ENCODE peak calls at places on chromosomes 1 and 21, in four cellular contexts. One of them, this sample, is unnamed.

GRCh38 chr1:174976436-174977107 is 23.2 kb upstream of the CACYBP start:
- DNase-seq in GM06990: no peak
- DNase-seq in brain microvascular endothelial cell: peak
- DNase-seq in AG09309: no peak
- DNase-seq in this sample: peak

GRCh38 chr1:86616433-86616832 is 69.6 kb downstream of the CLCA4 start:
- DNase-seq in brain microvascular endothelial cell: no peak
- DNase-seq in AG09309: no peak
- DNase-seq in GM06990: no peak
- DNase-seq in this sample: no peak

GRCh38 chr1:112504666-112505399 is 3.9 kb upstream of the WNT2B start:
- DNase-seq in brain microvascular endothelial cell: no peak
- DNase-seq in GM06990: no peak
- DNase-seq in AG09309: no peak
- DNase-seq in this sample: no peak

GRCh38 chr1:151526735-151527520 is 13.2 kb upstream of the TUFT1 start:
- DNase-seq in AG09309: no peak
- DNase-seq in brain microvascular endothelial cell: no peak
- DNase-seq in GM06990: no peak
- DNase-seq in this sample: no peak

GRCh38 chr1:173507847-173508209 is 30.7 kb downstream of the PRDX6 start:
- DNase-seq in GM06990: no peak
- DNase-seq in brain microvascular endothelial cell: no peak
- DNase-seq in AG09309: no peak
- DNase-seq in this sample: peak

GRCh38 chr1:111203681-111204210 is 3.3 kb upstream of the DENND2D start:
- DNase-seq in GM06990: peak
- DNase-seq in brain microvascular endothelial cell: no peak
- DNase-seq in AG09309: no peak
- DNase-seq in this sample: peak

GRCh38 chr1:36882536-36883285 is 151.6 kb downstream of the GRIK3 start:
- DNase-seq in GM06990: no peak
- DNase-seq in AG09309: no peak
- DNase-seq in brain microvascular endothelial cell: no peak
- DNase-seq in this sample: no peak

GRCh38 chr1:183635112-183635605 is 424 bp downstream of the ARPC5 start:
- DNase-seq in AG09309: no peak
- DNase-seq in brain microvascular endothelial cell: no peak
- DNase-seq in GM06990: no peak
- DNase-seq in this sample: peak

GRCh38 chr1:246096356-246096755 is 410.7 kb downstream of the SMYD3 start:
- DNase-seq in AG09309: no peak
- DNase-seq in brain microvascular endothelial cell: no peak
- DNase-seq in GM06990: no peak
- DNase-seq in this sample: no peak

GRCh38 chr1:38559180-38559874 is 300.2 kb downstream of the RRAGC start:
- DNase-seq in AG09309: no peak
- DNase-seq in GM06990: peak
- DNase-seq in brain microvascular endothelial cell: no peak
- DNase-seq in this sample: peak

GRCh38 chr1:81803423-81804103 is 2.8 kb downstream of the ADGRL2 start:
- DNase-seq in GM06990: no peak
- DNase-seq in brain microvascular endothelial cell: peak
- DNase-seq in AG09309: no peak
- DNase-seq in this sample: peak

GRCh38 chr21:39010629-39011404 is 172.4 kb downstream of the PSMG1 start:
- DNase-seq in brain microvascular endothelial cell: no peak
- DNase-seq in GM06990: no peak
- DNase-seq in AG09309: no peak
- DNase-seq in this sample: no peak

GRCh38 chr1:184673305-184673704 is 81.4 kb downstream of the EDEM3 start:
- DNase-seq in GM06990: no peak
- DNase-seq in AG09309: no peak
- DNase-seq in brain microvascular endothelial cell: no peak
- DNase-seq in this sample: no peak

GRCh38 chr1:101284021-101284420 is 47.2 kb downstream of the S1PR1 start:
- DNase-seq in GM06990: no peak
- DNase-seq in brain microvascular endothelial cell: no peak
- DNase-seq in AG09309: no peak
- DNase-seq in this sample: no peak

GRCh38 chr1:213720032-213720431 is 267.7 kb upstream of the PROX1 start:
- DNase-seq in brain microvascular endothelial cell: no peak
- DNase-seq in AG09309: no peak
- DNase-seq in GM06990: no peak
- DNase-seq in this sample: no peak

GRCh38 chr1:229031491-229032341 is 239.2 kb upstream of the RAB4A start:
- DNase-seq in AG09309: no peak
- DNase-seq in GM06990: no peak
- DNase-seq in brain microvascular endothelial cell: no peak
- DNase-seq in this sample: no peak

GRCh38 chr21:15149825-15150224 is 85.0 kb upstream of the NRIP1 start:
- DNase-seq in AG09309: no peak
- DNase-seq in GM06990: no peak
- DNase-seq in brain microvascular endothelial cell: no peak
- DNase-seq in this sample: no peak

GRCh38 chr1:235259133-235259778 is 68.7 kb downstream of the ARID4B start:
- DNase-seq in brain microvascular endothelial cell: no peak
- DNase-seq in AG09309: no peak
- DNase-seq in GM06990: no peak
- DNase-seq in this sample: no peak

GRCh38 chr1:110612060-110612745 is 6.0 kb upstream of the KCNA2 start:
- DNase-seq in brain microvascular endothelial cell: no peak
- DNase-seq in AG09309: no peak
- DNase-seq in GM06990: no peak
- DNase-seq in this sample: peak

GRCh38 chr1:51697160-51697559 is 80.3 kb downstream of the OSBPL9 start:
- DNase-seq in brain microvascular endothelial cell: no peak
- DNase-seq in GM06990: no peak
- DNase-seq in AG09309: peak
- DNase-seq in this sample: peak

GRCh38 chr1:200628223-200628868 is 7.8 kb upstream of the KIF14 start:
- DNase-seq in brain microvascular endothelial cell: no peak
- DNase-seq in AG09309: no peak
- DNase-seq in GM06990: peak
- DNase-seq in this sample: no peak

GRCh38 chr1:186865253-186865652 is 36.5 kb downstream of the PLA2G4A start:
- DNase-seq in brain microvascular endothelial cell: no peak
- DNase-seq in GM06990: peak
- DNase-seq in AG09309: no peak
- DNase-seq in this sample: no peak

GRCh38 chr21:16082038-16082816 is 352.4 kb downstream of the USP25 start:
- DNase-seq in AG09309: no peak
- DNase-seq in brain microvascular endothelial cell: no peak
- DNase-seq in GM06990: no peak
- DNase-seq in this sample: peak

GRCh38 chr1:77978293-77978968 is 441 bp downstream of the FUBP1 start:
- DNase-seq in brain microvascular endothelial cell: peak
- DNase-seq in AG09309: peak
- DNase-seq in GM06990: peak
- DNase-seq in this sample: peak

GRCh38 chr1:145847827-145848226 is 2.4 kb downstream of the NUDT17 start:
- DNase-seq in GM06990: no peak
- DNase-seq in brain microvascular endothelial cell: no peak
- DNase-seq in AG09309: no peak
- DNase-seq in this sample: no peak

GRCh38 chr1:217343907-217344306 is 287.0 kb downstream of the GPATCH2 start:
- DNase-seq in brain microvascular endothelial cell: no peak
- DNase-seq in AG09309: no peak
- DNase-seq in GM06990: no peak
- DNase-seq in this sample: no peak

GRCh38 chr1:157312270-157312812 is 174.1 kb upstream of the ETV3 start:
- DNase-seq in GM06990: no peak
- DNase-seq in brain microvascular endothelial cell: peak
- DNase-seq in AG09309: no peak
- DNase-seq in this sample: no peak

GRCh38 chr1:205950826-205951549 is 7.7 kb upstream of the SLC26A9 start:
- DNase-seq in AG09309: no peak
- DNase-seq in GM06990: no peak
- DNase-seq in brain microvascular endothelial cell: peak
- DNase-seq in this sample: peak

GRCh38 chr1:15915991-15916390 is 59.9 kb downstream of the ZBTB17 start:
- DNase-seq in AG09309: no peak
- DNase-seq in brain microvascular endothelial cell: no peak
- DNase-seq in GM06990: no peak
- DNase-seq in this sample: no peak

GRCh38 chr1:160522622-160523345 is at the start of gene SLAMF6:
- DNase-seq in AG09309: no peak
- DNase-seq in GM06990: peak
- DNase-seq in brain microvascular endothelial cell: no peak
- DNase-seq in this sample: no peak

GRCh38 chr1:21866629-21867009 is 54.6 kb downstream of the LDLRAD2 start:
- DNase-seq in GM06990: no peak
- DNase-seq in brain microvascular endothelial cell: no peak
- DNase-seq in AG09309: no peak
- DNase-seq in this sample: no peak

GRCh38 chr21:40254540-40255455 is 387.6 kb downstream of the PCP4 start:
- DNase-seq in AG09309: no peak
- DNase-seq in brain microvascular endothelial cell: no peak
- DNase-seq in GM06990: no peak
- DNase-seq in this sample: peak

DNA sequence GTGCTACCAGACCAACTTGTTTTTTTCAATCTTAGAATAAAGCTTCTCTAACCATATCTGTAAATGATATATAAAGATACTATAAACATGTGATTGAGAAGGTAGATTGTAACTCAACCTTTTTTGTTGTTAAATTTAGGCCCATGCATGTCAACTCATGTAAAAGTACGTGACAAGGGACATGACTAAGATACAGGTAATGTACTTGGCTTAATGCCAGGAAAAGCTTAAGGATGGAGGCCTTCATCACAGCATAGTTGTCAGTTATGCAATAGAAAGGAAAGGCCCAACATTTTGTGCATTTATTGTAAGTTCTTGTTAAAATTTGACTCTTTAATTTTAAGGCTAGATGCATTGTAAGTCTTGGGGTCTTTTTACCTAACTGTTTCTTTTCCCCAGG is 305.1 kb downstream of the LTN1 start:
- DNase-seq in GM06990: no peak
- DNase-seq in brain microvascular endothelial cell: no peak
- DNase-seq in AG09309: no peak
- DNase-seq in this sample: peak
- TF ChIP-seq CTCF in GM06990: no peak
- TF ChIP-seq CTCF in brain microvascular endothelial cell: no peak
- TF ChIP-seq CTCF in AG09309: no peak
- TF ChIP-seq CTCF in this sample: no peak

DNA sequence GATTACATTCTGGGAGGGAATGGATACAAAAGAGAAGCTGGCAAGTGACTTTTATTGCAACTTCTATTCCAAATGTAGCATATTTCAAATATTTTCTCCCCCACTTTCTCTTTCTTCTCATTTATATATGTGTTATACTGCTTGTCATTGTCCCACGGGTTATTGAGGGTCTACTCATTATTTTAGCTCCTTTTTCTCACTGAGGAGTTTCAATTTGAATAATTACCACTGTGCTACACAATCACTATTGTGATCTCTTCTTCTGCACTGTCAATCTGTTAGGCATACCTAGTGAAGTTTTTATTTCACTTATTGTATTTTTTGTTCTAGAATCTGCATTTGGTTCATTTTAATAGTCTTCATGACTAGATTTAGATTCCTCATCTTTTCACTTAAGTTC is 339.7 kb downstream of the PTPRC start:
- DNase-seq in AG09309: no peak
- DNase-seq in GM06990: peak
- DNase-seq in brain microvascular endothelial cell: no peak
- DNase-seq in this sample: no peak
- H3K4me3 ChIP-seq in AG09309: no peak
- H3K4me3 ChIP-seq in GM06990: no peak
- H3K4me3 ChIP-seq in brain microvascular endothelial cell: no peak
- H3K4me3 ChIP-seq in this sample: no peak

GRCh38 chr1:97668945-97669344 is 251.9 kb downstream of the DPYD start:
- DNase-seq in brain microvascular endothelial cell: peak
- DNase-seq in AG09309: peak
- DNase-seq in GM06990: no peak
- DNase-seq in this sample: peak
- TF ChIP-seq CTCF in brain microvascular endothelial cell: peak
- TF ChIP-seq CTCF in AG09309: peak
- TF ChIP-seq CTCF in GM06990: peak
- TF ChIP-seq CTCF in this sample: peak

GRCh38 chr1:155062151-155062686 is 1.3 kb upstream of the EFNA4 start:
- DNase-seq in GM06990: no peak
- DNase-seq in brain microvascular endothelial cell: no peak
- DNase-seq in AG09309: no peak
- DNase-seq in this sample: no peak
- H3K4me3 ChIP-seq in GM06990: no peak
- H3K4me3 ChIP-seq in brain microvascular endothelial cell: no peak
- H3K4me3 ChIP-seq in AG09309: no peak
- H3K4me3 ChIP-seq in this sample: no peak

GRCh38 chr1:108691128-108691885 is 803 bp upstream of the PRPF38B start:
- DNase-seq in GM06990: no peak
- DNase-seq in brain microvascular endothelial cell: no peak
- DNase-seq in AG09309: no peak
- DNase-seq in this sample: no peak

GRCh38 chr1:108691886-108692723 is at the start of gene PRPF38B:
- DNase-seq in GM06990: peak
- DNase-seq in AG09309: peak
- DNase-seq in brain microvascular endothelial cell: peak
- DNase-seq in this sample: peak

GRCh38 chr1:108695515-108695914 is 3.4 kb downstream of the PRPF38B start:
- DNase-seq in brain microvascular endothelial cell: no peak
- DNase-seq in AG09309: no peak
- DNase-seq in GM06990: no peak
- DNase-seq in this sample: no peak

GRCh38 chr1:108692724-108693655 is 880 bp downstream of the PRPF38B start:
- DNase-seq in GM06990: peak
- DNase-seq in brain microvascular endothelial cell: peak
- DNase-seq in AG09309: peak
- DNase-seq in this sample: peak
- TF ChIP-seq CTCF in GM06990: peak
- TF ChIP-seq CTCF in brain microvascular endothelial cell: peak
- TF ChIP-seq CTCF in AG09309: peak
- TF ChIP-seq CTCF in this sample: peak

DNA sequence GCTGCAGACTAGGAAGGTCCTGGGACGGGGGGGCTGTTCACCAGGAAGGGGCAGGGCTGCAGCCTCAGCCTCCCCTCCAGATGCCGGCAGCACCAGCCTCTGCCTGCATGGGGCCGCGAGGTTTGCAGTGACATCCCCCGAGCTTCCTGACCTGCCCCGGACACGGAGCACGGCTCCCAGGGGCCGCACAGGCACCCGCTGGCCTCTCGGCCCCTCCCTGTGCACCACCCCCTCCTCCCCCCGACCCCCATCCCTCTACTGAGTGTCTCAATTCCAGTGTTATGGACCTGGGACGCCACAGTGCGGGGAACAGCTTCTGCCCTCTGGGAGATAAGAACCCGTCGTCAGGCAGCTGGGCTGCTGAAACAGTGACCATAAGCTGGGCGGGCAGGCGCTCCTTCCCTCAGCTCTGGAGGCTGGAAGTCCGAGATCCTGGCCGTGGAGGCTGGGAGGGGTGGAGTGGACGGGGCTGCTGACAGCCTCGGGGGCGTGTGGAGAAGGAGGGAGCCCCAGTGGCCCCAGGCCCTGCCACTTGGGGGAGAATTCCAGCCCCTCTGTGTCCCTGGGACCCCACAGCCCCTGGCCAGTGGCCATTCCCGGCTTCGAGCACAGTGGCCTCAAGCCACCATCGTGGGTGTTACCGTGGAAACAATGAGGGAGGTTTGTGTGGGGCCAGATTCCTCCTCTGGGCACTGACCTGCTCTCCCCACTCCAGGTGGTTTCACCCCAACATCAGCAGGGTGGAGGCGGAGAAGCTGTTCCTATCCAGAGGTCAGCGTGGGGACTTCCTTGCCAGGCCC is 11.5 kb downstream of the RNF223 start:
- DNase-seq in brain microvascular endothelial cell: no peak
- DNase-seq in GM06990: no peak
- DNase-seq in AG09309: no peak
- DNase-seq in this sample: no peak
- H3K4me3 ChIP-seq in brain microvascular endothelial cell: no peak
- H3K4me3 ChIP-seq in GM06990: peak
- H3K4me3 ChIP-seq in AG09309: no peak
- H3K4me3 ChIP-seq in this sample: no peak